ENCODE peak calls at places on chromosomes 4 and X, in four cellular contexts. P is RKO, I is A549, O is SK-N-SH. M is an unnamed sample.

GRCh38 chr4:94410678-94411206 is 41.0 kb upstream of the PDLIM5 start:
- DNase-seq in O (no peak), P (no peak), I (peak; percentile 35), M (peak; percentile 76)

GRCh38 chr4:184558996-184559395 is 84.6 kb upstream of the IRF2 start:
- DNase-seq in I (no peak), P (no peak), O (no peak), M (no peak)

GRCh38 chr4:58553031-58553430 is 1442.8 kb upstream of the IGFBP7 start:
- DNase-seq in P (no peak), O (no peak), I (no peak), M (no peak)

GRCh38 chrX:73214366-73215094 is at the start of gene NAP1L2:
- DNase-seq in P (no peak), O (no peak), I (peak; percentile 22), M (no peak)

GRCh38 chrX:18946157-18946556 is 37.8 kb downstream of the PHKA2 start:
- DNase-seq in O (no peak), I (no peak), P (no peak), M (no peak)

GRCh38 chr4:38162240-38162784 is 202.1 kb downstream of the PTTG2 start:
- DNase-seq in P (no peak), O (peak; percentile 36), I (no peak), M (peak; percentile 96)

GRCh38 chr4:18840499-18840898 is 818.9 kb upstream of the LCORL start:
- DNase-seq in O (no peak), P (no peak), I (no peak), M (no peak)

GRCh38 chr4:7103599-7104365 is 35.9 kb upstream of the GRPEL1 start:
- DNase-seq in P (no peak), O (peak; percentile 62), I (peak; percentile 28), M (peak; percentile 86)

GRCh38 chr4:39976945-39977488 is 694 bp downstream of the PDS5A start:
- DNase-seq in I (no peak), O (no peak), P (peak; percentile 26), M (no peak)

GRCh38 chr4:145218251-145218650 is 37.9 kb upstream of the OTUD4 start:
- DNase-seq in P (no peak), I (no peak), O (no peak), M (no peak)

GRCh38 chrX:81316163-81316562 is 114.3 kb downstream of the SH3BGRL start:
- DNase-seq in O (no peak), I (no peak), P (no peak), M (no peak)

GRCh38 chr4:117447925-117448324 is 362.5 kb upstream of the TRAM1L1 start:
- DNase-seq in O (no peak), P (no peak), I (no peak), M (peak; percentile 12)

GRCh38 chr4:25299476-25300203 is 12.9 kb upstream of the ZCCHC4 start:
- DNase-seq in P (no peak), I (no peak), O (no peak), M (peak; percentile 43)

GRCh38 chrX:97401154-97401553 is 517.4 kb downstream of the RPA4 start:
- DNase-seq in P (no peak), I (no peak), O (no peak), M (peak; percentile 1)

GRCh38 chr4:153115322-153116100 is 88.7 kb upstream of the TRIM2 start:
- DNase-seq in P (peak; percentile 85), I (peak; percentile 52), O (no peak), M (peak; percentile 11)

GRCh38 chrX:122579521-122579920 is 604.6 kb upstream of the GRIA3 start:
- DNase-seq in P (no peak), I (no peak), O (no peak), M (no peak)

GRCh38 chr4:107853444-107854325 is 29.0 kb downstream of the SGMS2 start:
- DNase-seq in P (no peak), I (peak; percentile 14), O (no peak), M (no peak)

GRCh38 chr4:121669163-121669550 is 27.6 kb downstream of the ANXA5 start:
- DNase-seq in I (no peak), P (no peak), O (no peak), M (no peak)